ENCODE peak calls at places on chromosomes 5 and 9, in four cellular contexts. U is stomach; Q is lower lobe of right lung; I is naive thymus-derived CD4-positive, alpha-beta T cell. A is an unnamed sample. For H3K9me3, H3K4me1 and H3K36me3, the result is how much of the 10 kb centered on the place peaks cover.

GRCh38 chr5:132410451-132411381 is 41.2 kb downstream of the SLC22A5 start:
- DNase-seq in U (peak), Q (peak), I (peak), A (peak)

GRCh38 chr9:119533509-119533908 is 164.3 kb upstream of the BRINP1 start:
- DNase-seq in U (no peak), Q (no peak), I (no peak), A (no peak)

GRCh38 chr5:115807654-115808052 is 8.8 kb downstream of the CDO1 start:
- DNase-seq in U (no peak), Q (no peak), I (no peak), A (no peak)

GRCh38 chr9:79858509-79858908 is 286.7 kb downstream of the TLE4 start:
- DNase-seq in U (no peak), Q (no peak), I (no peak), A (peak)

GRCh38 chr9:89732295-89732951 is 127.6 kb downstream of the GADD45G start:
- DNase-seq in U (no peak), Q (no peak), I (no peak), A (no peak)

GRCh38 chr5:161547573-161548471 is 1.3 kb upstream of the GABRB2 start:
- DNase-seq in U (no peak), Q (no peak), I (no peak), A (no peak)

GRCh38 chr9:69861011-69861410 is 40.4 kb downstream of the CFAP95 start:
- DNase-seq in U (no peak), Q (no peak), I (no peak), A (no peak)

GRCh38 chr9:86322973-86323644 is 31.1 kb downstream of the TUT7 start:
- DNase-seq in U (no peak), Q (no peak), I (no peak), A (no peak)

GRCh38 chr9:2859776-2860379 is 16.0 kb upstream of the PUM3 start:
- DNase-seq in U (peak), Q (peak), I (peak), A (no peak)

GRCh38 chr5:104186100-104186499 is 623.5 kb upstream of the NUDT12 start:
- DNase-seq in U (no peak), Q (peak), I (no peak), A (no peak)

GRCh38 chr5:166772770-166773169 is 1518.7 kb upstream of the WWC1 start:
- DNase-seq in U (no peak), Q (no peak), I (no peak), A (no peak)

GRCh38 chr9:108417726-108418125 is 438.1 kb downstream of the ACTL7B start:
- DNase-seq in U (no peak), Q (no peak), I (no peak), A (no peak)

GRCh38 chr9:137435980-137436760 is 5.0 kb downstream of the ENTPD8 start:
- DNase-seq in U (peak), Q (peak), I (no peak), A (no peak)

GRCh38 chr5:73648490-73648889 is 22.5 kb downstream of the ARHGEF28 start:
- DNase-seq in U (no peak), Q (no peak), I (no peak), A (no peak)

GRCh38 chr9:125631391-125632085 is 75.5 kb downstream of the MAPKAP1 start:
- DNase-seq in U (no peak), Q (no peak), I (no peak), A (no peak)

GRCh38 chr9:69740872-69741505 is 18.8 kb downstream of the PTAR1 start:
- DNase-seq in U (no peak), Q (no peak), I (no peak), A (no peak)

GRCh38 chr5:57862471-57863282 is 380.1 kb upstream of the ACTBL2 start:
- DNase-seq in U (no peak), Q (no peak), I (no peak), A (no peak)

GRCh38 chr9:126334626-126335621 is 8.3 kb downstream of the MVB12B start:
- DNase-seq in U (no peak), Q (no peak), I (no peak), A (no peak)

GRCh38 chr5:134552301-134552700 is 26.8 kb downstream of the JADE2 start:
- DNase-seq in U (peak), Q (no peak), I (no peak), A (no peak)

GRCh38 chr5:78548216-78548615 is 100.4 kb downstream of the LHFPL2 start:
- DNase-seq in U (no peak), Q (no peak), I (no peak), A (no peak)

GRCh38 chr9:87643778-87644570 is 81.9 kb upstream of the CTSL start:
- DNase-seq in U (no peak), Q (no peak), I (no peak), A (no peak)

GRCh38 chr9:100492952-100493351 is 20.0 kb downstream of the TMEFF1 start:
- DNase-seq in U (no peak), Q (no peak), I (no peak), A (no peak)

GRCh38 chr9:133441571-133441970 is 18.2 kb upstream of the CACFD1 start:
- DNase-seq in U (no peak), Q (no peak), I (no peak), A (no peak)

GRCh38 chr9:101995231-101995630 is 256.8 kb upstream of the GRIN3A start:
- DNase-seq in U (no peak), Q (no peak), I (no peak), A (no peak)

GRCh38 chr5:96703985-96704384 is 41.8 kb downstream of the CAST start:
- DNase-seq in U (no peak), Q (no peak), I (no peak), A (no peak)

GRCh38 chr9:94139672-94140417 is 55.6 kb downstream of the PTPDC1 start:
- DNase-seq in U (peak), Q (peak), I (no peak), A (no peak)

GRCh38 chr9:91411096-91411771 is 12.4 kb downstream of the NFIL3 start:
- DNase-seq in U (no peak), Q (no peak), I (no peak), A (no peak)

GRCh38 chr9:91405343-91406077 is 18.1 kb downstream of the NFIL3 start:
- DNase-seq in U (no peak), Q (no peak), I (no peak), A (no peak)

GRCh38 chr9:91408475-91408874 is 15.2 kb downstream of the NFIL3 start:
- DNase-seq in U (no peak), Q (no peak), I (no peak), A (no peak)

GRCh38 chr9:91403665-91404543 is 19.7 kb downstream of the NFIL3 start:
- DNase-seq in U (no peak), Q (no peak), I (no peak), A (no peak)

GRCh38 chr9:91407580-91408275 is 15.9 kb downstream of the NFIL3 start:
- DNase-seq in U (no peak), Q (no peak), I (no peak), A (no peak)
- H3K9me3 ChIP-seq in U (under half), Q (under half), I (under half), A (under half)

DNA sequence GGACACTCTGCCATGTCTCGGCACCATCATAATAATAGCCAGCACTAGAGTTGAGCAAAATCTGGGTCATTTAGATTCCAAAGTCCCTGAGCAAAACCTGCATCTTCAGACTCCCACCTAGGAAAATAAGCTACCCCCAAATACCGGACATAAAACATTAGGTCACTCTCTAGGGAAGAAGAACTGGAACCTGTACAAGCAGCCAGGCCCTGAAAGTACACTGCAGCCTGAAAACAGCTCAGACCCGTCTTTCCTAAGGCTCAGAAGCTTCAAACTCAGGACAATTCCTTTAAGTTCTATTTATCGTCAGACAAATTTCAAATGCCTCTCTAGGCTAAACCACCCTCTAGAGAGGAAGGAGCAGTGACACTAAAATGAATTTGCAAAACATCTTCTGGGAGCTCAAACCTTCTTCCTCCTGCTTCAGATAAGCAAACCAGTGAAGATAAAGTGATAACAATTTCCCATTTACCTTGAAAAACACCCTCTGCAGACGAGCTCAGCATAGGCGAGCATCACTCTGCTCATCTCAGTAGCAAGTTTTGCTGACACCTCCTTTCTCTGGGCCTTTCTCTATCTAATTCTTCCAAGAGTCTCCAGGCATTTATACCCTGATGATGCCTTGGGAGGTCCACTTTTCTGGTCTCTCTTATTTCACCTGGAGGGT is 34.0 kb downstream of the ADAM19 start:
- DNase-seq in U (no peak), Q (no peak), I (no peak), A (no peak)
- H3K4me1 ChIP-seq in U (under half), Q (half or more), I (half or more), A (half or more)

GRCh38 chr5:880816-881550 is 11.6 kb downstream of the BRD9 start:
- DNase-seq in U (no peak), Q (no peak), I (no peak), A (no peak)

GRCh38 chr5:881551-881935 is 11.1 kb downstream of the BRD9 start:
- DNase-seq in U (no peak), Q (no peak), I (no peak), A (no peak)

GRCh38 chr5:876398-877365 is 15.9 kb downstream of the BRD9 start:
- DNase-seq in U (no peak), Q (no peak), I (no peak), A (no peak)

GRCh38 chr5:875931-876330 is 16.7 kb downstream of the BRD9 start:
- DNase-seq in U (no peak), Q (no peak), I (no peak), A (no peak)

DNA sequence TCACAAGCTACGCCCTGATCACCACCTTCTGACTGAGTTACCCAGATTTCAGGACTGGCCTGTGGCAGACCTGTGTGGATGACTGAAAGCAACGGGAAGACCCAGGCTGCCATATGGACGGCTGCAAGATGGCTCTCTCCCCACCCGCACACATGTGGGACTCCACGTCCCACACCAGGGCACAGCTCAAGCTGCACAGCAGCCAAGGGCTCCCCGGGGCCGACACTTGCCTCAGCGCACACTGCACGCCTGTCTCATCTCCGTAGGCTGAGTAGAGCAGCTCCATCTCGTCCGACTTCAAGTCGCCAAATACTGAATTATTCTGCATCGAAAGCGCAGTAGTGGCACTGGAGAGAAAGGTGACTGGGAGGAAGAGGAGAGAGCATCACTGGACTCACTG is 14.5 kb downstream of the BRD9 start:
- DNase-seq in U (no peak), Q (no peak), I (no peak), A (no peak)
- H3K36me3 ChIP-seq in U (half or more), Q (half or more), I (under half), A (half or more)

DNA sequence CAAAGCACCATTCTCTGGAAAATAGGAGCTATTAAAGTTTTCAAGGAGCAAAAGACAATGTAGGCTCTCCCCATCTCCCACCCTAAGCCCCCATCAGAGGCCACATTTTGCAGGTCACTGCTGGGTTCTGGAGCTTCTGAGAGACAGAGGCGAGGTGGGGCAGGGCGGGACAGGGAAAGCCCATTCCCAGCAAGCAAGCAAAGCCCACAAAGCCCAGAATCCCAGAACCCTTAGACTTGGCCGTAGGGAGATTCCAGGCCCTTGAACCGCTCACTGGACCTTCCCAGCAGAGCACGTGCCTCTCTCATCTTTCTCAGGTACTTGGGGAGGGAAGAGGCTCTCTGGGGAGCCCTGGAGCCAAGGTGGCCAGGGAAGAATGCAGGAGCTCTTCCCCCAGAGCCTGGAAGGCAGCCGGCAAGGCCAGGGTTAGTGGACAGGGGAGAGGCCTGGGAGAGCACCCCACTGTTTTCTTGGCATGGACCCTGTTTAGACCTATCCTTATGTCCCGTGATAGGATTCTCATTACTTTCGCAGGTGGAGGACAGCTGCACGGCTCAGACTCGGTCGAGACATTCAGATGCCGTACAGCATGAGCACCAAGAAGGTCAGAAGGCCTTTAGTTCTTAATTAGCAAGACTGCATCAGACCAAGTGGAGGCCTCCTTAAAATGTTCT is 52.4 kb downstream of the ZNF354C start:
- DNase-seq in U (peak), Q (no peak), I (no peak), A (no peak)
- H3K9me3 ChIP-seq in U (half or more), Q (half or more), I (under half), A (under half)

A was measured in CD8-positive, alpha-beta memory T cell.